ENCODE peak calls at places on chromosomes 4 and X, in six cellular contexts. G is fibroblast of the aortic adventitia, I is ascending aorta, K is brain microvascular endothelial cell, F is breast epithelium, A is cardiac muscle cell. N is an unnamed sample.

GRCh38 chr4:154559141-154559841 is 3.5 kb upstream of the FGB start:
- DNase-seq in G (peak), I (no peak), K (peak), F (no peak), A (peak), N (no peak)

GRCh38 chr4:181150173-181150572 is 1093.0 kb upstream of the TENM3 start:
- DNase-seq in G (no peak), I (no peak), K (no peak), F (no peak), A (no peak), N (no peak)

GRCh38 chrX:133697656-133698055 is 282.4 kb upstream of the GPC4 start:
- DNase-seq in G (no peak), I (no peak), K (no peak), F (no peak), A (peak), N (no peak)

GRCh38 chr4:146255874-146256273 is 41.5 kb downstream of the REELD1 start:
- DNase-seq in G (peak), I (no peak), K (peak), F (no peak), A (peak), N (no peak)

GRCh38 chrX:52271212-52271611 is 86.5 kb downstream of the MAGED4 start:
- DNase-seq in G (peak), I (no peak), K (no peak), F (no peak), A (peak), N (no peak)

GRCh38 chr4:140049024-140049923 is 104.7 kb downstream of the MAML3 start:
- DNase-seq in G (peak), I (peak), K (peak), F (peak), A (peak), N (peak)

GRCh38 chrX:120791013-120791643 is 84.5 kb downstream of the CT47B1 start:
- DNase-seq in G (peak), I (peak), K (peak), F (peak), A (peak), N (no peak)

GRCh38 chr4:2814627-2815026 is 21.7 kb downstream of the SH3BP2 start:
- DNase-seq in G (no peak), I (no peak), K (no peak), F (no peak), A (no peak), N (no peak)

GRCh38 chr4:183321079-183321478 is 1.0 kb upstream of the CLDN22 start:
- DNase-seq in G (no peak), I (no peak), K (no peak), F (no peak), A (no peak), N (no peak)

GRCh38 chrX:16587776-16588175 is 62.2 kb upstream of the S100G start:
- DNase-seq in G (no peak), I (no peak), K (no peak), F (no peak), A (no peak), N (no peak)

GRCh38 chr4:3192188-3192587 is 56.8 kb upstream of the MSANTD1 start:
- DNase-seq in G (no peak), I (no peak), K (no peak), F (no peak), A (no peak), N (no peak)

GRCh38 chrX:154298312-154298711 is 2.7 kb downstream of the TKTL1 start:
- DNase-seq in G (no peak), I (no peak), K (no peak), F (no peak), A (no peak), N (no peak)

GRCh38 chr4:83629945-83630684 is 94.2 kb downstream of the GPAT3 start:
- DNase-seq in G (peak), I (no peak), K (peak), F (no peak), A (peak), N (no peak)

GRCh38 chrX:54089191-54089590 is 44.9 kb upstream of the PHF8 start:
- DNase-seq in G (no peak), I (no peak), K (no peak), F (no peak), A (no peak), N (no peak)

GRCh38 chr4:13659341-13660070 is 32.0 kb upstream of the BOD1L1 start:
- DNase-seq in G (no peak), I (no peak), K (no peak), F (no peak), A (no peak), N (no peak)

GRCh38 chrX:127030011-127030738 is 210.6 kb downstream of the PRR32 start:
- DNase-seq in G (no peak), I (no peak), K (no peak), F (no peak), A (no peak), N (no peak)

GRCh38 chrX:23644744-23645143 is 22.5 kb upstream of the PRDX4 start:
- DNase-seq in G (peak), I (no peak), K (no peak), F (no peak), A (no peak), N (no peak)

GRCh38 chr4:183059797-183060196 is 39.3 kb upstream of the WWC2 start:
- DNase-seq in G (no peak), I (no peak), K (no peak), F (no peak), A (no peak), N (no peak)

GRCh38 chr4:121721700-121722099 is 24.9 kb upstream of the ANXA5 start:
- DNase-seq in G (no peak), I (no peak), K (no peak), F (no peak), A (no peak), N (no peak)

GRCh38 chr4:140069068-140069467 is 84.9 kb downstream of the MAML3 start:
- DNase-seq in G (peak), I (no peak), K (no peak), F (no peak), A (peak), N (no peak)

GRCh38 chrX:18931972-18932371 is 51.9 kb downstream of the PHKA2 start:
- DNase-seq in G (peak), I (no peak), K (peak), F (no peak), A (peak), N (no peak)

GRCh38 chr4:114264877-114265291 is 285.4 kb upstream of the ARSJ start:
- DNase-seq in G (peak), I (no peak), K (no peak), F (no peak), A (no peak), N (no peak)

GRCh38 chr4:7108046-7108625 is 40.3 kb upstream of the GRPEL1 start:
- DNase-seq in G (no peak), I (no peak), K (no peak), F (no peak), A (no peak), N (no peak)

GRCh38 chrX:72060196-72060974 is 71.3 kb downstream of the RTL5 start:
- DNase-seq in G (no peak), I (no peak), K (no peak), F (no peak), A (peak), N (peak)

GRCh38 chrX:129496625-129497024 is 26.7 kb downstream of the SMARCA1 start:
- DNase-seq in G (peak), I (no peak), K (no peak), F (no peak), A (no peak), N (no peak)

GRCh38 chr4:156775803-156776202 is 195.8 kb downstream of the PDGFC start:
- DNase-seq in G (no peak), I (no peak), K (no peak), F (no peak), A (no peak), N (no peak)

GRCh38 chr4:102438873-102439614 is 62.1 kb upstream of the NFKB1 start:
- DNase-seq in G (peak), I (no peak), K (peak), F (no peak), A (peak), N (no peak)

GRCh38 chrX:107167163-107167921 is 38.9 kb downstream of the NUP62CL start:
- DNase-seq in G (no peak), I (no peak), K (no peak), F (no peak), A (no peak), N (no peak)

GRCh38 chrX:148337873-148338272 is 162.5 kb upstream of the AFF2 start:
- DNase-seq in G (no peak), I (no peak), K (no peak), F (no peak), A (no peak), N (no peak)

GRCh38 chr4:72136429-72136828 is 104.6 kb downstream of the NPFFR2 start:
- DNase-seq in G (no peak), I (no peak), K (no peak), F (no peak), A (no peak), N (no peak)

GRCh38 chr4:15469402-15470148 is at the start of gene CC2D2A:
- DNase-seq in G (peak), I (no peak), K (peak), F (no peak), A (peak), N (peak)

GRCh38 chrX:47958943-47959342 is 44.8 kb downstream of the ZNF182 start:
- DNase-seq in G (no peak), I (no peak), K (peak), F (no peak), A (peak), N (no peak)

GRCh38 chr4:22901631-22902030 is 208.9 kb downstream of the GBA3 start:
- DNase-seq in G (no peak), I (no peak), K (no peak), F (no peak), A (no peak), N (no peak)

GRCh38 chrX:1164322-1165288 is 47.8 kb downstream of the CRLF2 start:
- DNase-seq in G (no peak), I (no peak), K (no peak), F (no peak), A (peak), N (no peak)

GRCh38 chr4:185573651-185574199 is 38.4 kb upstream of the PDLIM3 start:
- DNase-seq in G (peak), I (no peak), K (peak), F (no peak), A (peak), N (peak)

GRCh38 chr4:108100827-108101226 is 67.9 kb downstream of the LEF1 start:
- DNase-seq in G (no peak), I (no peak), K (no peak), F (no peak), A (no peak), N (no peak)

GRCh38 chr4:138599965-138600364 is 357.8 kb upstream of the SLC7A11 start:
- DNase-seq in G (no peak), I (no peak), K (no peak), F (no peak), A (no peak), N (no peak)

DNA sequence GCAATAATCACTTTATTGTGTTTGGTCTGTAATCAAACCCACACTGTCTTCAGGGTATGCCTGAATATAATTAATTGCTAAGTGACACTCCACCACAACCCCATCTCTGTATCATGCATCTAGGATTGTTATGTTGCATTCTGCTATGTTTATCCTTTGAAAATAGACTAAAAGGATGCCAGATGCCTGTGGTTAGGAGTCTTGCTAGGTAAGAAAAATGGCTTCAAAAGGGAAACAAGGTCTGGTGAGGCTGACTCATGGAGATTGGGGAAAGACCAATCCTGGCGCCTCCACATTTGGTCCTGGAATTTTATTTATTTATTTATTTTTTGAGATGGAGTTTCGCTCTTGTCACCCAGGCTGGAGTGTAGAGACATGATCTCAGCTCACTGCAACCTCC is 360.5 kb upstream of the SLC7A11 start:
- DNase-seq in G (peak), I (no peak), K (no peak), F (no peak), A (no peak), N (no peak)
- TF ChIP-seq CTCF in G (no peak), I (no peak), K (no peak), F (no peak), A (no peak), N (no peak)

GRCh38 chr4:17315459-17315858 is 196.4 kb downstream of the QDPR start:
- DNase-seq in G (no peak), I (no peak), K (no peak), F (no peak), A (no peak), N (no peak)
- TF ChIP-seq CTCF in G (no peak), I (no peak), K (no peak), F (no peak), A (no peak), N (no peak)

GRCh38 chr4:26765515-26765914 is 95.1 kb upstream of the STIM2 start:
- DNase-seq in G (no peak), I (no peak), K (no peak), F (no peak), A (no peak), N (no peak)

GRCh38 chr4:26763063-26763462 is 97.6 kb upstream of the STIM2 start:
- DNase-seq in G (no peak), I (no peak), K (no peak), F (no peak), A (no peak), N (no peak)

GRCh38 chr4:26762650-26763049 is 98.0 kb upstream of the STIM2 start:
- DNase-seq in G (no peak), I (no peak), K (no peak), F (no peak), A (peak), N (no peak)

GRCh38 chr4:26763649-26764048 is 97.0 kb upstream of the STIM2 start:
- DNase-seq in G (no peak), I (no peak), K (no peak), F (no peak), A (no peak), N (no peak)

GRCh38 chr4:26766142-26766541 is 94.5 kb upstream of the STIM2 start:
- DNase-seq in G (no peak), I (no peak), K (no peak), F (no peak), A (no peak), N (no peak)
- TF ChIP-seq CTCF in G (no peak), I (no peak), K (no peak), F (no peak), A (no peak), N (no peak)

DNA sequence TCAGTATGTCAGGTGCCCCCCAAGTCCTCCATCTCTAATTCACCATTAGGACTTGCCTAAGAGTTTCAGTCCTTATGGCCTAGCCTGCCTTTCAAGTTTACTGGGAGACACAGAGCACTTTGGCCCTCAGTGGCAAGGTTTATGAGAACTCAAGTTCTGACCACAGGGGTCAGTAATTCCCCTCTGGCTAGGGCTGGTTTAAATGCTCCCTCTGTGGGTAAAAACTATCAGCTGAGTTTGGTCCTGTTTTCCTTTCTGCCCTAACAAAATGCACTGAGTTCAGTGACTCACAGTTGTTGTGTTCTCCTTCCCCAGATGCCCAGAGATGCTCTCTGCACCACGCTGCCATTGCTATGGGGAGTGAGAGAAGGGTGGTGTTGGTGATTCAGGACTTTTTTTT is 163.2 kb downstream of the RELL1 start:
- DNase-seq in G (no peak), I (no peak), K (no peak), F (no peak), A (no peak), N (no peak)
- TF ChIP-seq CTCF in G (no peak), I (no peak), K (no peak), F (no peak), A (no peak), N (no peak)